ENCODE peak calls at places on chromosomes 11 and 22, in five cellular contexts. One of them, this sample, is unnamed.
A peak's percentile ranks its signal among the peaks of the same experiment; 100 is the strongest.

GRCh38 chr11:72326151-72326842 is 82.3 kb upstream of the PHOX2A start:
- DNase-seq in CD8-positive, alpha-beta memory T cell: no peak
- DNase-seq in lower lobe of right lung: no peak
- DNase-seq in ovary: no peak
- DNase-seq in body of pancreas: no peak
- DNase-seq in this sample: no peak

GRCh38 chr11:11311169-11311568 is 41.9 kb downstream of the CSNK2A3 start:
- DNase-seq in CD8-positive, alpha-beta memory T cell: no peak
- DNase-seq in ovary: no peak
- DNase-seq in body of pancreas: no peak
- DNase-seq in lower lobe of right lung: no peak
- DNase-seq in this sample: no peak

GRCh38 chr11:129190087-129190486 is 2.0 kb downstream of the ARHGAP32 start:
- DNase-seq in CD8-positive, alpha-beta memory T cell: no peak
- DNase-seq in body of pancreas: no peak
- DNase-seq in ovary: no peak
- DNase-seq in lower lobe of right lung: no peak
- DNase-seq in this sample: no peak

GRCh38 chr11:92580931-92581330 is 356.3 kb downstream of the FAT3 start:
- DNase-seq in ovary: no peak
- DNase-seq in lower lobe of right lung: no peak
- DNase-seq in body of pancreas: no peak
- DNase-seq in CD8-positive, alpha-beta memory T cell: no peak
- DNase-seq in this sample: no peak

GRCh38 chr11:12276831-12277475 is 100.4 kb upstream of the PARVA start:
- DNase-seq in ovary: no peak
- DNase-seq in lower lobe of right lung: no peak
- DNase-seq in body of pancreas: no peak
- DNase-seq in CD8-positive, alpha-beta memory T cell: no peak
- DNase-seq in this sample: no peak

GRCh38 chr11:45470151-45471001 is 184.2 kb upstream of the SYT13 start:
- DNase-seq in lower lobe of right lung: no peak
- DNase-seq in body of pancreas: peak; percentile 67
- DNase-seq in ovary: peak; percentile 39
- DNase-seq in CD8-positive, alpha-beta memory T cell: no peak
- DNase-seq in this sample: peak; percentile 46

GRCh38 chr11:127950162-127950561 is 637.2 kb downstream of the ETS1 start:
- DNase-seq in ovary: no peak
- DNase-seq in body of pancreas: no peak
- DNase-seq in CD8-positive, alpha-beta memory T cell: no peak
- DNase-seq in lower lobe of right lung: no peak
- DNase-seq in this sample: no peak

GRCh38 chr11:99803501-99803900 is 782.8 kb downstream of the CNTN5 start:
- DNase-seq in ovary: no peak
- DNase-seq in CD8-positive, alpha-beta memory T cell: no peak
- DNase-seq in lower lobe of right lung: no peak
- DNase-seq in body of pancreas: no peak
- DNase-seq in this sample: no peak

GRCh38 chr11:28879869-28880268 is 771.7 kb downstream of the METTL15 start:
- DNase-seq in CD8-positive, alpha-beta memory T cell: no peak
- DNase-seq in ovary: no peak
- DNase-seq in body of pancreas: no peak
- DNase-seq in lower lobe of right lung: no peak
- DNase-seq in this sample: no peak

GRCh38 chr11:88402784-88403183 is 65.2 kb upstream of the CTSC start:
- DNase-seq in CD8-positive, alpha-beta memory T cell: no peak
- DNase-seq in lower lobe of right lung: no peak
- DNase-seq in body of pancreas: no peak
- DNase-seq in ovary: no peak
- DNase-seq in this sample: no peak

GRCh38 chr11:22785251-22785650 is 44.4 kb downstream of the SVIP start:
- DNase-seq in CD8-positive, alpha-beta memory T cell: no peak
- DNase-seq in body of pancreas: no peak
- DNase-seq in lower lobe of right lung: no peak
- DNase-seq in ovary: no peak
- DNase-seq in this sample: no peak

GRCh38 chr11:118251858-118252652 is at the start of gene MPZL3:
- DNase-seq in CD8-positive, alpha-beta memory T cell: peak; percentile 90
- DNase-seq in body of pancreas: peak; percentile 94
- DNase-seq in lower lobe of right lung: peak; percentile 89
- DNase-seq in ovary: peak; percentile 43
- DNase-seq in this sample: peak; percentile 94

GRCh38 chr11:95863486-95864140 is 60.3 kb downstream of the MTMR2 start:
- DNase-seq in body of pancreas: no peak
- DNase-seq in ovary: no peak
- DNase-seq in CD8-positive, alpha-beta memory T cell: no peak
- DNase-seq in lower lobe of right lung: no peak
- DNase-seq in this sample: no peak

GRCh38 chr11:117457031-117457785 is 129.6 kb downstream of the CEP164 start:
- DNase-seq in ovary: no peak
- DNase-seq in body of pancreas: peak; percentile 53
- DNase-seq in lower lobe of right lung: no peak
- DNase-seq in CD8-positive, alpha-beta memory T cell: no peak
- DNase-seq in this sample: no peak

GRCh38 chr22:46051646-46052045 is 74.7 kb upstream of the WNT7B start:
- DNase-seq in ovary: peak; percentile 5
- DNase-seq in CD8-positive, alpha-beta memory T cell: no peak
- DNase-seq in lower lobe of right lung: peak; percentile 25
- DNase-seq in body of pancreas: no peak
- DNase-seq in this sample: peak; percentile 12

GRCh38 chr11:27124514-27125264 is 84.1 kb downstream of the BBOX1 start:
- DNase-seq in CD8-positive, alpha-beta memory T cell: no peak
- DNase-seq in ovary: no peak
- DNase-seq in lower lobe of right lung: no peak
- DNase-seq in body of pancreas: no peak
- DNase-seq in this sample: no peak

GRCh38 chr11:89612111-89612510 is 98.0 kb upstream of the TRIM77 start:
- DNase-seq in CD8-positive, alpha-beta memory T cell: no peak
- DNase-seq in ovary: no peak
- DNase-seq in lower lobe of right lung: no peak
- DNase-seq in body of pancreas: no peak
- DNase-seq in this sample: no peak

GRCh38 chr11:45090607-45091006 is 55.8 kb upstream of the PRDM11 start:
- DNase-seq in lower lobe of right lung: no peak
- DNase-seq in ovary: no peak
- DNase-seq in body of pancreas: no peak
- DNase-seq in CD8-positive, alpha-beta memory T cell: no peak
- DNase-seq in this sample: no peak

GRCh38 chr11:129259950-129260349 is 67.8 kb upstream of the ARHGAP32 start:
- DNase-seq in body of pancreas: no peak
- DNase-seq in ovary: no peak
- DNase-seq in lower lobe of right lung: no peak
- DNase-seq in CD8-positive, alpha-beta memory T cell: no peak
- DNase-seq in this sample: no peak

GRCh38 chr11:118046051-118046963 is 30.6 kb upstream of the TMPRSS4 start:
- DNase-seq in lower lobe of right lung: no peak
- DNase-seq in CD8-positive, alpha-beta memory T cell: peak; percentile 78
- DNase-seq in ovary: no peak
- DNase-seq in body of pancreas: no peak
- DNase-seq in this sample: no peak

GRCh38 chr11:14969922-14970323 is 2.2 kb downstream of the CALCA start:
- DNase-seq in lower lobe of right lung: no peak
- DNase-seq in ovary: no peak
- DNase-seq in CD8-positive, alpha-beta memory T cell: no peak
- DNase-seq in body of pancreas: peak; percentile 62
- DNase-seq in this sample: peak; percentile 78

GRCh38 chr11:86800076-86800955 is at the start of gene PRSS23:
- DNase-seq in lower lobe of right lung: peak; percentile 75
- DNase-seq in body of pancreas: peak; percentile 83
- DNase-seq in ovary: peak; percentile 67
- DNase-seq in CD8-positive, alpha-beta memory T cell: no peak
- DNase-seq in this sample: peak; percentile 76

GRCh38 chr22:44412136-44412731 is 85.8 kb downstream of the RTL6 start:
- DNase-seq in ovary: no peak
- DNase-seq in CD8-positive, alpha-beta memory T cell: no peak
- DNase-seq in body of pancreas: no peak
- DNase-seq in lower lobe of right lung: peak; percentile 30
- DNase-seq in this sample: no peak

GRCh38 chr11:34495724-34496377 is 17.7 kb downstream of the ELF5 start:
- DNase-seq in lower lobe of right lung: peak; percentile 89
- DNase-seq in ovary: no peak
- DNase-seq in body of pancreas: no peak
- DNase-seq in CD8-positive, alpha-beta memory T cell: no peak
- DNase-seq in this sample: no peak

GRCh38 chr11:94486068-94486467 is 7.6 kb downstream of the MRE11 start:
- DNase-seq in body of pancreas: no peak
- DNase-seq in CD8-positive, alpha-beta memory T cell: no peak
- DNase-seq in ovary: no peak
- DNase-seq in lower lobe of right lung: no peak
- DNase-seq in this sample: no peak

GRCh38 chr11:62708423-62709261 is 1.2 kb downstream of the GNG3 start:
- DNase-seq in lower lobe of right lung: no peak
- DNase-seq in body of pancreas: peak; percentile 40
- DNase-seq in CD8-positive, alpha-beta memory T cell: no peak
- DNase-seq in ovary: peak; percentile 44
- DNase-seq in this sample: no peak
- H3K4me1 ChIP-seq in lower lobe of right lung: peaks cover 46% of the 10 kb centered on the region
- H3K4me1 ChIP-seq in body of pancreas: peaks cover 84% of the 10 kb centered on the region
- H3K4me1 ChIP-seq in CD8-positive, alpha-beta memory T cell: peaks cover 48% of the 10 kb centered on the region
- H3K4me1 ChIP-seq in ovary: peaks cover 18% of the 10 kb centered on the region
- H3K4me1 ChIP-seq in this sample: peaks cover 44% of the 10 kb centered on the region

DNA sequence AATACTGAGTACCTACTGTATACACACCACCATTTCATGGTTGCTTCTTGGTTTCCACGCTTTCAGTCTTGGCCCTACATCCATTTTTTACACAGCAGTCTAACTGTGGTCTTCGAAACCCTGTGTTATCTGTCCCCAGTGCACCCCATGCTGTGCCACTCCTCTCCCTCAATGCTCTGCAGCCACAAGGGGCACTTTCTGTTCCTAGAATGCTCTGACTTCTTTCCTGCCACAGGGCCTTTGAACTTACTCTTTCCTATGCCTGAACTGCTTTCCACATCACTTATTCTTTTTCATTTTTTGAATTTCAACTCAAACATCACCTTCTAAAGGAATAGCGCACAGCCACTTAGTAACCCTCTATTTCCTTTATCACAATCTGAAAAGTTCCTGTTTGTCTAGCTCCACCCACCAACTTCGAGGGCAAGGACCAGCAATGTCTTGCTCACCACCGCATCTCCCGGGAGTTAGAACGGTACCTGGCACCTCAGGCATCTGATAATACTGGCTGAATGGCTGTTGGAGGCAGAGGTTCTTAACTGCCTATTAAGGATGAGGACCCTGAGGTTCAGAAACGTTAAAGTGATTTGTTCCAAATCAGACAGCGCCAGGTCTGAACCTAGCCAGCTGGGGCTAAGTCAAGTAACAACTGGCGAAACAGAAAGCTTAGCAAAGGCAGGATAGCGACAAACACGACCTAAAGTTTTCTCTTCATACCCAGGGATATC is 568 bp downstream of the ALG8 start:
- DNase-seq in body of pancreas: no peak
- DNase-seq in lower lobe of right lung: no peak
- DNase-seq in CD8-positive, alpha-beta memory T cell: no peak
- DNase-seq in ovary: no peak
- DNase-seq in this sample: no peak
- H3K4me1 ChIP-seq in body of pancreas: peaks cover 13% of the 10 kb centered on the region
- H3K4me1 ChIP-seq in lower lobe of right lung: peaks cover 23% of the 10 kb centered on the region
- H3K4me1 ChIP-seq in CD8-positive, alpha-beta memory T cell: peaks cover 11% of the 10 kb centered on the region
- H3K4me1 ChIP-seq in ovary: peaks cover 5% of the 10 kb centered on the region
- H3K4me1 ChIP-seq in this sample: peaks cover 9% of the 10 kb centered on the region

GRCh38 chr22:36395922-36396321 is 8.2 kb upstream of the MYH9 start:
- DNase-seq in CD8-positive, alpha-beta memory T cell: no peak
- DNase-seq in ovary: no peak
- DNase-seq in lower lobe of right lung: no peak
- DNase-seq in body of pancreas: no peak
- DNase-seq in this sample: no peak

GRCh38 chr22:36398602-36399472 is 11.1 kb upstream of the MYH9 start:
- DNase-seq in lower lobe of right lung: no peak
- DNase-seq in body of pancreas: no peak
- DNase-seq in ovary: no peak
- DNase-seq in CD8-positive, alpha-beta memory T cell: no peak
- DNase-seq in this sample: no peak

GRCh38 chr22:36397767-36398093 is 10.0 kb upstream of the MYH9 start:
- DNase-seq in body of pancreas: no peak
- DNase-seq in lower lobe of right lung: no peak
- DNase-seq in CD8-positive, alpha-beta memory T cell: no peak
- DNase-seq in ovary: no peak
- DNase-seq in this sample: no peak

GRCh38 chr22:36395061-36395849 is 7.5 kb upstream of the MYH9 start:
- DNase-seq in lower lobe of right lung: no peak
- DNase-seq in body of pancreas: peak; percentile 39
- DNase-seq in CD8-positive, alpha-beta memory T cell: no peak
- DNase-seq in ovary: no peak
- DNase-seq in this sample: no peak

DNA sequence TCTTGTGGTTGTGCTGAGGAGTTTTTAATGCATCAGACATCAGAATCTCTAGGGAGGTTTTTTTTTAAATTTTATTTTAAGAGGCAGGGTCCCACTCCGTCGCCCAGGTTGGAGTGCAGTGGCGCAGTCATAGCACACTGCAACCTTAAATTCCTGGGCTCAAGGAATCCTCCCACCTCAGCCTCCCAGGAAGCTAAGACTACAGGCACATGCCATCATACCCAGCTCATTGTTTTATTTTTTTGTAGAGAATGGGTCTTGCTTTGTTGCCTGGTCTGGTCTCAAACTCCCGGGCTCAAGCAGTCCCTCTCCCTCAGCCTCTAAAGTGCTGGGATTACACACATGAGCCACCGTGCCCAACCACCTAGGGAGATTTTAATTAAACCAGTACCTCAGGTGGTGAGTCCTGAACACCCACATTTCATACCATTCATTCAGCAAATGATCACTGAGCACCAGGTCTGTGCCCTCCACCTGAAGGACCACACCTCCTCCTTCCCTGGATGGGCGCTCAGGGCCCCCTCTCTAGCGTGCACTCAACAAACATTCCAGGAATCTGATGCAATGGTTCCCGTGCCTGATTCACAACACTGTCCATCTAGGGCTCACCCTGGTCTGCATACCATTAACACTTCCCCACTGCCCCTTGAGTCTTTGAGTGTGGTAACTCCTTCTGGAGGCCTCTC is 9.5 kb upstream of the MYH9 start:
- DNase-seq in ovary: no peak
- DNase-seq in body of pancreas: no peak
- DNase-seq in CD8-positive, alpha-beta memory T cell: no peak
- DNase-seq in lower lobe of right lung: peak; percentile 46
- DNase-seq in this sample: no peak
- H3K4me1 ChIP-seq in ovary: no peaks in the 10 kb centered on the region
- H3K4me1 ChIP-seq in body of pancreas: peaks cover 13% of the 10 kb centered on the region
- H3K4me1 ChIP-seq in CD8-positive, alpha-beta memory T cell: peaks cover 9% of the 10 kb centered on the region
- H3K4me1 ChIP-seq in lower lobe of right lung: peaks cover 47% of the 10 kb centered on the region
- H3K4me1 ChIP-seq in this sample: no peaks in the 10 kb centered on the region

GRCh38 chr22:21626073-21626734 is 3.6 kb downstream of the YDJC start:
- DNase-seq in body of pancreas: no peak
- DNase-seq in CD8-positive, alpha-beta memory T cell: no peak
- DNase-seq in ovary: no peak
- DNase-seq in lower lobe of right lung: no peak
- DNase-seq in this sample: no peak

GRCh38 chr22:21624120-21624879 is 5.5 kb downstream of the YDJC start:
- DNase-seq in body of pancreas: peak; percentile 29
- DNase-seq in lower lobe of right lung: no peak
- DNase-seq in CD8-positive, alpha-beta memory T cell: peak; percentile 23
- DNase-seq in ovary: no peak
- DNase-seq in this sample: peak; percentile 49

GRCh38 chr22:21623402-21623970 is 6.3 kb downstream of the YDJC start:
- DNase-seq in CD8-positive, alpha-beta memory T cell: no peak
- DNase-seq in body of pancreas: no peak
- DNase-seq in ovary: no peak
- DNase-seq in lower lobe of right lung: no peak
- DNase-seq in this sample: peak; percentile 47

GRCh38 chr22:21626735-21627469 is 2.9 kb downstream of the YDJC start:
- DNase-seq in body of pancreas: no peak
- DNase-seq in ovary: no peak
- DNase-seq in lower lobe of right lung: no peak
- DNase-seq in CD8-positive, alpha-beta memory T cell: no peak
- DNase-seq in this sample: no peak

GRCh38 chr22:21624880-21625791 is 4.7 kb downstream of the YDJC start:
- DNase-seq in lower lobe of right lung: no peak
- DNase-seq in CD8-positive, alpha-beta memory T cell: no peak
- DNase-seq in ovary: no peak
- DNase-seq in body of pancreas: no peak
- DNase-seq in this sample: no peak
- H3K4me1 ChIP-seq in lower lobe of right lung: peaks cover 50% of the 10 kb centered on the region
- H3K4me1 ChIP-seq in CD8-positive, alpha-beta memory T cell: peaks cover 43% of the 10 kb centered on the region
- H3K4me1 ChIP-seq in ovary: peaks cover 7% of the 10 kb centered on the region
- H3K4me1 ChIP-seq in body of pancreas: peaks cover 43% of the 10 kb centered on the region
- H3K4me1 ChIP-seq in this sample: peaks cover 27% of the 10 kb centered on the region